ENCODE peak calls at places on chromosomes 3 and 15, in four cellular contexts. One of them, this sample, is unnamed.

GRCh38 chr3:29373016-29373690 is 92.3 kb downstream of the RBMS3 start:
- DNase-seq in K562: no peak
- DNase-seq in H1: no peak
- DNase-seq in GM12878: no peak
- DNase-seq in this sample: no peak

GRCh38 chr3:117688583-117688982 is 979.0 kb downstream of the TUSC7 start:
- DNase-seq in K562: no peak
- DNase-seq in H1: no peak
- DNase-seq in GM12878: no peak
- DNase-seq in this sample: no peak

GRCh38 chr3:108406661-108407206 is 103.7 kb downstream of the MYH15 start:
- DNase-seq in K562: peak; percentile 39
- DNase-seq in H1: no peak
- DNase-seq in GM12878: peak; percentile 68
- DNase-seq in this sample: peak; percentile 52

GRCh38 chr15:89194608-89195007 is 26.8 kb downstream of the RLBP1 start:
- DNase-seq in K562: no peak
- DNase-seq in H1: no peak
- DNase-seq in GM12878: no peak
- DNase-seq in this sample: no peak

GRCh38 chr3:136350132-136350531 is 100.0 kb downstream of the PCCB start:
- DNase-seq in K562: no peak
- DNase-seq in H1: no peak
- DNase-seq in GM12878: no peak
- DNase-seq in this sample: no peak

GRCh38 chr3:23992051-23992628 is 47.1 kb downstream of the NR1D2 start:
- DNase-seq in K562: no peak
- DNase-seq in H1: no peak
- DNase-seq in GM12878: no peak
- DNase-seq in this sample: no peak

GRCh38 chr3:99686469-99686868 is 48.1 kb downstream of the COL8A1 start:
- DNase-seq in K562: no peak
- DNase-seq in H1: no peak
- DNase-seq in GM12878: no peak
- DNase-seq in this sample: no peak

GRCh38 chr3:156388469-156389150 is 166.3 kb downstream of the SSR3 start:
- DNase-seq in K562: no peak
- DNase-seq in H1: no peak
- DNase-seq in GM12878: no peak
- DNase-seq in this sample: no peak

GRCh38 chr3:105066106-105066839 is 300.4 kb upstream of the ALCAM start:
- DNase-seq in K562: no peak
- DNase-seq in H1: no peak
- DNase-seq in GM12878: no peak
- DNase-seq in this sample: no peak

GRCh38 chr3:133935843-133936825 is 40.5 kb upstream of the RAB6B start:
- DNase-seq in K562: no peak
- DNase-seq in H1: no peak
- DNase-seq in GM12878: no peak
- DNase-seq in this sample: no peak

GRCh38 chr3:31802981-31803380 is 178.1 kb downstream of the OSBPL10 start:
- DNase-seq in K562: no peak
- DNase-seq in H1: no peak
- DNase-seq in GM12878: no peak
- DNase-seq in this sample: no peak

GRCh38 chr3:53045784-53046170 is at the start of gene SFMBT1:
- DNase-seq in K562: peak; percentile 88
- DNase-seq in H1: no peak
- DNase-seq in GM12878: no peak
- DNase-seq in this sample: no peak

GRCh38 chr3:24365168-24365567 is 129.5 kb downstream of the THRB start:
- DNase-seq in K562: no peak
- DNase-seq in H1: no peak
- DNase-seq in GM12878: no peak
- DNase-seq in this sample: peak; percentile 31

GRCh38 chr3:32593903-32594525 is 23.4 kb upstream of the DYNC1LI1 start:
- DNase-seq in K562: no peak
- DNase-seq in H1: no peak
- DNase-seq in GM12878: no peak
- DNase-seq in this sample: no peak

GRCh38 chr3:48598323-48599076 is 3.4 kb upstream of the COL7A1 start:
- DNase-seq in K562: no peak
- DNase-seq in H1: no peak
- DNase-seq in GM12878: no peak
- DNase-seq in this sample: no peak

GRCh38 chr3:48440590-48440958 is 517 bp downstream of the TMA7 start:
- DNase-seq in K562: no peak
- DNase-seq in H1: no peak
- DNase-seq in GM12878: no peak
- DNase-seq in this sample: no peak

GRCh38 chr3:154538566-154539360 is 108.8 kb upstream of the GPR149 start:
- DNase-seq in K562: no peak
- DNase-seq in H1: no peak
- DNase-seq in GM12878: no peak
- DNase-seq in this sample: no peak

GRCh38 chr3:114556832-114557231 is 263.0 kb downstream of the TIGIT start:
- DNase-seq in K562: no peak
- DNase-seq in H1: no peak
- DNase-seq in GM12878: no peak
- DNase-seq in this sample: peak; percentile 45

GRCh38 chr3:64123931-64124330 is 100.6 kb upstream of the PSMD6 start:
- DNase-seq in K562: no peak
- DNase-seq in H1: no peak
- DNase-seq in GM12878: no peak
- DNase-seq in this sample: no peak

GRCh38 chr15:61037031-61037430 is 192.1 kb downstream of the RORA start:
- DNase-seq in K562: no peak
- DNase-seq in H1: no peak
- DNase-seq in GM12878: no peak
- DNase-seq in this sample: no peak

GRCh38 chr3:118682916-118683315 is 351.7 kb downstream of the IGSF11 start:
- DNase-seq in K562: no peak
- DNase-seq in H1: no peak
- DNase-seq in GM12878: no peak
- DNase-seq in this sample: no peak

GRCh38 chr3:160381470-160381869 is 17.6 kb downstream of the IFT80 start:
- DNase-seq in K562: no peak
- DNase-seq in H1: no peak
- DNase-seq in GM12878: no peak
- DNase-seq in this sample: no peak

GRCh38 chr3:168467085-168467714 is 371.5 kb upstream of the GOLIM4 start:
- DNase-seq in K562: no peak
- DNase-seq in H1: no peak
- DNase-seq in GM12878: peak; percentile 21
- DNase-seq in this sample: no peak

GRCh38 chr3:166837535-166837934 is 542.6 kb downstream of the ZBBX start:
- DNase-seq in K562: no peak
- DNase-seq in H1: peak; percentile 10
- DNase-seq in GM12878: no peak
- DNase-seq in this sample: peak; percentile 37

GRCh38 chr3:174440350-174440716 is 418.8 kb upstream of the NAALADL2 start:
- DNase-seq in K562: no peak
- DNase-seq in H1: no peak
- DNase-seq in GM12878: no peak
- DNase-seq in this sample: no peak

GRCh38 chr3:45583021-45583851 is 11.3 kb upstream of the LIMD1 start:
- DNase-seq in K562: no peak
- DNase-seq in H1: no peak
- DNase-seq in GM12878: no peak
- DNase-seq in this sample: no peak

GRCh38 chr15:75307778-75308390 is 25.2 kb downstream of the GOLGA6D start:
- DNase-seq in K562: peak; percentile 72
- DNase-seq in H1: peak; percentile 60
- DNase-seq in GM12878: no peak
- DNase-seq in this sample: peak; percentile 62

GRCh38 chr3:183518446-183519185 is 36.9 kb downstream of the KLHL6 start:
- DNase-seq in K562: no peak
- DNase-seq in H1: no peak
- DNase-seq in GM12878: no peak
- DNase-seq in this sample: no peak

GRCh38 chr15:86595741-86596140 is 516.1 kb downstream of the AGBL1 start:
- DNase-seq in K562: no peak
- DNase-seq in H1: no peak
- DNase-seq in GM12878: no peak
- DNase-seq in this sample: no peak

GRCh38 chr3:72860053-72860452 is 11.8 kb upstream of the SHQ1 start:
- DNase-seq in K562: no peak
- DNase-seq in H1: no peak
- DNase-seq in GM12878: no peak
- DNase-seq in this sample: no peak

GRCh38 chr3:72520690-72521308 is 327.4 kb downstream of the SHQ1 start:
- DNase-seq in K562: no peak
- DNase-seq in H1: no peak
- DNase-seq in GM12878: no peak
- DNase-seq in this sample: peak; percentile 16

GRCh38 chr15:92393287-92393993 is at the start of gene ST8SIA2:
- DNase-seq in K562: no peak
- DNase-seq in H1: no peak
- DNase-seq in GM12878: no peak
- DNase-seq in this sample: no peak
- TF ChIP-seq EGR1 in K562: no peak
- TF ChIP-seq EGR1 in H1: no peak
- TF ChIP-seq EGR1 in GM12878: no peak
- TF ChIP-seq EGR1 in this sample: no peak

DNA sequence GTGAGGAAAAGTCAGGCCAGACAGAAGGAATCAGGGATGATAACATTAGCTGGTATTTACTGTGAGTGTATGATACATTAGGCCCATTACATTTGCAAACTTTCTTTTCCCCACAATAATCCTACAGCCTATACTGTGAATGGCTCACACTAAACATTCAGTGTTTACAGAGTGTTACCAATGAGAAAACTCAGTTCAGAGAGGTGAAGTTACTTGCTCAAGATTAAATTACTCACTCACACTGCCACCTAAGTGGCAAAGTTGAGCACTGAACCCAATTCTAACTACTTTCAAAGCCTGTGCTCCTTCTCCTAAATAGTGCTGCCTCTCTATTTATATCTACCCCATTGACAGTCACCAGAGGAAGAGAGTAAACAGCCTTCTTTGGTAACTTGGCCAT is 8.5 kb downstream of the XPC start:
- DNase-seq in K562: no peak
- DNase-seq in H1: no peak
- DNase-seq in GM12878: no peak
- DNase-seq in this sample: no peak
- TF ChIP-seq CEBPB in K562: no peak
- TF ChIP-seq CEBPB in H1: no peak
- TF ChIP-seq CEBPB in GM12878: no peak
- TF ChIP-seq CEBPB in this sample: no peak

GRCh38 chr15:39974656-39975230 is 40.8 kb downstream of the EIF2AK4 start:
- DNase-seq in K562: no peak
- DNase-seq in H1: no peak
- DNase-seq in GM12878: no peak
- DNase-seq in this sample: no peak

GRCh38 chr15:39969002-39969394 is 35.1 kb downstream of the EIF2AK4 start:
- DNase-seq in K562: no peak
- DNase-seq in H1: no peak
- DNase-seq in GM12878: no peak
- DNase-seq in this sample: no peak

GRCh38 chr15:39968273-39969001 is 34.5 kb downstream of the EIF2AK4 start:
- DNase-seq in K562: no peak
- DNase-seq in H1: no peak
- DNase-seq in GM12878: no peak
- DNase-seq in this sample: no peak

GRCh38 chr15:39966521-39966920 is 32.6 kb downstream of the EIF2AK4 start:
- DNase-seq in K562: no peak
- DNase-seq in H1: no peak
- DNase-seq in GM12878: no peak
- DNase-seq in this sample: no peak

DNA sequence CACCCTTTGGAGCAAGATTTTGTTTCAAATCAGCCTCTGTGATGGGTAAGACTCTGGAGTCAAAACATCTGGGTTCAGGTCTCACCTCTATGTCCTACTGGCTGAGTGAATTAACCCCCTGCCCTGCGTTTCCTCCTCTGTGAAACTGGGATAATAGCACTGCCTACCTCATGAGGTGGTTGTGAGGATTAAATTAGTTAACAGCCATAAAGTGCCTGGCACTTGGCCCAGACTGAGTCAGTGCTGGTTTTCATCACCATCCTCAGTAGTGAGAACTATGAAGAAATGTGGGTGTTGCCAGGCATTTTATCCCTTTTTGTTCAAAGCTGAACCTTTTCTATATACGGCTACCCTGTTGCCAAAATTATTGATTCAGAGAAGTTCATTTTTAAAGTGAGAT is 36.0 kb downstream of the EIF2AK4 start:
- DNase-seq in K562: no peak
- DNase-seq in H1: no peak
- DNase-seq in GM12878: no peak
- DNase-seq in this sample: peak; percentile 4
- TF ChIP-seq SP1 in K562: no peak
- TF ChIP-seq SP1 in H1: no peak
- TF ChIP-seq SP1 in GM12878: no peak
- TF ChIP-seq SP1 in this sample: no peak

GRCh38 chr15:80179966-80180365 is 27.2 kb downstream of the FAH start:
- DNase-seq in K562: no peak
- DNase-seq in H1: no peak
- DNase-seq in GM12878: no peak
- DNase-seq in this sample: no peak
- TF ChIP-seq EGR1 in K562: no peak
- TF ChIP-seq EGR1 in H1: no peak
- TF ChIP-seq EGR1 in GM12878: no peak
- TF ChIP-seq EGR1 in this sample: no peak

DNA sequence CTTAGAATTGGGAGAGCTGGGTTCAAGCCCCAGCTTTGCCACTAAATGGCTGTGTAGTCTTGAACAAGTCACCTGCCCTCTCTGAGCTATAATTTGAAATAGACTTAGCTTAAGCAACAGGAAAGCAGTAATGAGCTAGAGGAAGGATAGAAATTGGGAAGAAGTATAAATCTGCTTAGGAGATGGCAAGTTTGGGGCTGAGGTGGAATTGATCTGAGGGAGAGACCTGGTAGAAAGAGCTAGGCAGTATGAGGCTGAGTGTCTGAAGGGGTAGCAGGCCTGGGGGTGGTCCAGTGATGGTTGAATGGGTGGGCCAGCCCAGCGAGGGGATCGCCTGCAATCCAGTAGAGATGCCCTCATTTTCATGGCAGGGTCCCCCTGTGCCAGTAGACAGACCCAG is 22.9 kb downstream of the LPP start:
- DNase-seq in K562: no peak
- DNase-seq in H1: no peak
- DNase-seq in GM12878: no peak
- DNase-seq in this sample: no peak
- TF ChIP-seq CEBPB in K562: no peak
- TF ChIP-seq CEBPB in H1: no peak
- TF ChIP-seq CEBPB in GM12878: no peak
- TF ChIP-seq CEBPB in this sample: no peak